ENCODE peak calls at places on chromosomes 3 and 15, in nine cellular contexts. W, F, B, U, V, Y, K, E and R are unnamed samples.
A peak's percentile ranks its signal among the peaks of the same experiment; 100 is the strongest.

GRCh38 chr3:134456121-134456520 is 29.7 kb downstream of the ANAPC13 start:
- DNase-seq in K (no peak), U (no peak), E (no peak), V (no peak), F (no peak), W (no peak), Y (no peak), B (no peak), R (no peak)

GRCh38 chr3:37973250-37974054 is 17.1 kb upstream of the VILL start:
- DNase-seq in F (no peak), W (no peak), Y (no peak), K (no peak), E (no peak), U (no peak), V (no peak), B (no peak), R (no peak)

GRCh38 chr3:51710631-51711351 is 3.9 kb downstream of the GRM2 start:
- DNase-seq in E (no peak), W (no peak), U (no peak), V (no peak), Y (no peak), K (no peak), B (peak; percentile 30), F (no peak), R (peak; percentile 33)

GRCh38 chr3:30623375-30623774 is 17.0 kb downstream of the TGFBR2 start:
- DNase-seq in V (no peak), U (no peak), B (no peak), E (no peak), W (no peak), K (no peak), F (no peak), Y (no peak), R (no peak)

GRCh38 chr3:129934234-129935123 is 40.0 kb upstream of the TRH start:
- DNase-seq in K (peak; percentile 7), Y (no peak), E (peak; percentile 8), F (peak; percentile 31), B (peak; percentile 70), V (peak; percentile 30), U (peak; percentile 42), W (peak; percentile 49), R (no peak)

GRCh38 chr3:192080336-192080735 is 619.4 kb downstream of the PYDC2 start:
- DNase-seq in W (no peak), V (no peak), E (no peak), Y (no peak), F (no peak), K (no peak), B (no peak), U (no peak), R (no peak)

GRCh38 chr15:100918690-100919480 is at the start of gene LRRK1:
- DNase-seq in Y (no peak), F (peak; percentile 66), K (peak; percentile 7), W (peak; percentile 62), V (no peak), B (no peak), E (no peak), U (peak; percentile 61), R (peak; percentile 68)

GRCh38 chr3:52851348-52851747 is 16.5 kb upstream of the MUSTN1 start:
- DNase-seq in U (peak; percentile 12), F (peak; percentile 16), E (no peak), B (peak; percentile 78), Y (peak; percentile 38), K (peak; percentile 15), W (no peak), V (peak; percentile 77), R (no peak)

GRCh38 chr3:29486087-29486486 is 205.2 kb downstream of the RBMS3 start:
- DNase-seq in F (no peak), K (no peak), B (no peak), U (no peak), V (no peak), E (no peak), W (no peak), Y (no peak), R (no peak)

GRCh38 chr3:118936811-118937210 is 97.8 kb downstream of the IGSF11 start:
- DNase-seq in Y (no peak), E (no peak), B (no peak), U (no peak), W (no peak), V (no peak), K (no peak), F (no peak), R (no peak)

GRCh38 chr3:40292637-40293036 is 16.9 kb upstream of the EIF1B start:
- DNase-seq in W (no peak), E (no peak), Y (no peak), B (no peak), U (no peak), V (peak; percentile 73), F (no peak), K (no peak), R (no peak)

GRCh38 chr15:61011576-61012336 is 217.3 kb downstream of the RORA start:
- DNase-seq in V (peak; percentile 72), E (no peak), B (no peak), F (no peak), K (no peak), W (no peak), Y (no peak), U (no peak), R (no peak)

GRCh38 chr3:4271834-4272233 is 31.3 kb upstream of the SETMAR start:
- DNase-seq in W (no peak), Y (no peak), E (no peak), B (peak; percentile 26), K (no peak), F (no peak), V (peak; percentile 27), U (no peak), R (no peak)

GRCh38 chr3:150059241-150059640 is 88.5 kb upstream of the PFN2 start:
- DNase-seq in B (no peak), W (no peak), K (no peak), F (no peak), E (no peak), Y (no peak), U (no peak), V (no peak), R (no peak)

GRCh38 chr3:12891985-12892839 is 50.8 kb upstream of the RPL32 start:
- DNase-seq in K (peak; percentile 28), F (peak; percentile 39), U (peak; percentile 60), V (peak; percentile 46), B (peak; percentile 67), E (peak; percentile 20), W (peak; percentile 54), Y (peak; percentile 49), R (no peak)

GRCh38 chr3:124965413-124965812 is 30.9 kb upstream of the MUC13 start:
- DNase-seq in V (no peak), F (no peak), Y (no peak), W (no peak), K (no peak), B (no peak), E (no peak), U (no peak), R (no peak)

GRCh38 chr3:150495563-150496168 is 50.6 kb downstream of the SERP1 start:
- DNase-seq in U (peak; percentile 66), Y (peak; percentile 34), K (no peak), F (no peak), V (no peak), W (no peak), B (peak; percentile 33), E (no peak), R (no peak)

GRCh38 chr15:98440917-98441316 is 207.4 kb upstream of the IGF1R start:
- DNase-seq in U (no peak), V (no peak), E (no peak), Y (no peak), F (no peak), B (no peak), W (no peak), K (no peak), R (no peak)

GRCh38 chr15:45326280-45326679 is 52.1 kb downstream of the GATM start:
- DNase-seq in U (no peak), V (peak; percentile 16), E (no peak), K (no peak), F (no peak), Y (no peak), W (no peak), B (no peak), R (no peak)

GRCh38 chr15:77905301-77905920 is 172.1 kb downstream of the TBC1D2B start:
- DNase-seq in Y (no peak), B (no peak), K (no peak), W (no peak), F (no peak), U (no peak), V (no peak), E (no peak), R (no peak)

GRCh38 chr3:14297784-14298236 is 104.6 kb upstream of the SLC6A6 start:
- DNase-seq in W (peak; percentile 93), E (no peak), V (no peak), U (no peak), F (no peak), K (no peak), Y (no peak), B (no peak), R (no peak)

GRCh38 chr3:122245513-122246174 is 62.2 kb downstream of the CASR start:
- DNase-seq in F (no peak), V (no peak), B (no peak), U (no peak), W (no peak), E (no peak), K (no peak), Y (no peak), R (no peak)

GRCh38 chr15:101669744-101670143 is 17.6 kb upstream of the TM2D3 start:
- DNase-seq in Y (no peak), B (no peak), V (no peak), W (no peak), F (no peak), U (no peak), K (no peak), E (no peak), R (no peak)

GRCh38 chr3:100662113-100662823 is 47.0 kb upstream of the TFG start:
- DNase-seq in B (no peak), K (no peak), U (no peak), E (no peak), Y (no peak), F (no peak), V (no peak), W (no peak), R (no peak)

GRCh38 chr3:48268381-48268935 is 27.6 kb downstream of the ZNF589 start:
- DNase-seq in B (no peak), U (peak; percentile 86), E (peak; percentile 74), K (peak; percentile 74), V (no peak), Y (peak; percentile 84), W (no peak), F (peak; percentile 76), R (no peak)

GRCh38 chr3:129051776-129052400 is 8.7 kb upstream of the GP9 start:
- DNase-seq in E (no peak), W (no peak), Y (no peak), K (no peak), V (no peak), B (no peak), U (peak; percentile 57), F (no peak), R (no peak)

GRCh38 chr3:131735121-131735520 is 232.3 kb upstream of the MRPL3 start:
- DNase-seq in Y (no peak), K (no peak), B (no peak), V (no peak), U (no peak), W (no peak), F (no peak), E (no peak), R (no peak)

GRCh38 chr3:183895296-183895695 is 10.6 kb upstream of the PARL start:
- DNase-seq in W (no peak), F (no peak), B (peak; percentile 67), Y (peak; percentile 52), E (peak; percentile 9), V (peak; percentile 32), K (no peak), U (no peak), R (no peak)